ENCODE peak calls at places on chromosomes 11 and 22, in six cellular contexts. T is right lobe of liver, N is prostate gland, G is adrenal gland, F is heart left ventricle, J is transverse colon. S is an unnamed sample. For H3K4me1, the result is how much of the 10 kb centered on the place peaks cover.

GRCh38 chr11:27514558-27514957 is 8.0 kb upstream of the LIN7C start:
- DNase-seq in T (peak), N (peak), G (no peak), F (peak), J (no peak), S (no peak)

GRCh38 chr11:116981216-116981887 is 116.9 kb downstream of the SIK3 start:
- DNase-seq in T (no peak), N (no peak), G (no peak), F (no peak), J (no peak), S (no peak)

GRCh38 chr22:45478108-45478771 is 24.4 kb upstream of the FBLN1 start:
- DNase-seq in T (no peak), N (no peak), G (no peak), F (peak), J (no peak), S (peak)

GRCh38 chr22:18970948-18971315 is 34.8 kb upstream of the PRODH start:
- DNase-seq in T (no peak), N (no peak), G (no peak), F (no peak), J (no peak), S (no peak)

GRCh38 chr11:95584589-95584988 is 205.0 kb downstream of the FAM76B start:
- DNase-seq in T (no peak), N (no peak), G (no peak), F (no peak), J (no peak), S (no peak)

GRCh38 chr22:23137905-23138520 is 3.8 kb downstream of the RSPH14 start:
- DNase-seq in T (no peak), N (no peak), G (no peak), F (no peak), J (peak), S (no peak)

GRCh38 chr22:31639640-31640039 is 22.4 kb downstream of the PISD start:
- DNase-seq in T (no peak), N (no peak), G (no peak), F (no peak), J (peak), S (no peak)

GRCh38 chr22:50081426-50082196 is 3.6 kb downstream of the MLC1 start:
- DNase-seq in T (no peak), N (no peak), G (no peak), F (no peak), J (no peak), S (no peak)

GRCh38 chr11:845872-846271 is 3.2 kb downstream of the TSPAN4 start:
- DNase-seq in T (no peak), N (no peak), G (no peak), F (no peak), J (no peak), S (no peak)

GRCh38 chr11:17794981-17795380 is 60.4 kb downstream of the KCNC1 start:
- DNase-seq in T (no peak), N (no peak), G (no peak), F (no peak), J (no peak), S (no peak)

GRCh38 chr22:27775087-27775697 is 26.4 kb downstream of the MN1 start:
- DNase-seq in T (no peak), N (no peak), G (no peak), F (peak), J (no peak), S (no peak)

GRCh38 chr11:73748300-73748699 is 12.6 kb downstream of the RAB6A start:
- DNase-seq in T (no peak), N (no peak), G (no peak), F (no peak), J (no peak), S (no peak)

GRCh38 chr11:29616611-29617010 is 400.2 kb downstream of the KCNA4 start:
- DNase-seq in T (no peak), N (no peak), G (no peak), F (no peak), J (no peak), S (no peak)

GRCh38 chr11:69837791-69838190 is 18.6 kb upstream of the FGF3 start:
- DNase-seq in T (no peak), N (no peak), G (no peak), F (no peak), J (no peak), S (no peak)

GRCh38 chr22:41481131-41481830 is 12.4 kb downstream of the ACO2 start:
- DNase-seq in T (no peak), N (no peak), G (peak), F (peak), J (no peak), S (no peak)

GRCh38 chr22:30016596-30016995 is 63.7 kb upstream of the HORMAD2 start:
- DNase-seq in T (no peak), N (no peak), G (no peak), F (no peak), J (no peak), S (no peak)

GRCh38 chr22:43455861-43456260 is 44.0 kb downstream of the MPPED1 start:
- DNase-seq in T (no peak), N (no peak), G (no peak), F (no peak), J (no peak), S (no peak)

GRCh38 chr11:2555376-2555775 is 110.6 kb downstream of the KCNQ1 start:
- DNase-seq in T (peak), N (no peak), G (no peak), F (no peak), J (peak), S (no peak)

GRCh38 chr11:35087648-35088047 is 51.3 kb upstream of the CD44 start:
- DNase-seq in T (no peak), N (no peak), G (no peak), F (peak), J (no peak), S (no peak)
- H3K4me1 ChIP-seq in T (under half), N (under half), G (under half), F (under half), J (under half), S (under half)

GRCh38 chr11:42947405-42947804 is 364.4 kb upstream of the API5 start:
- DNase-seq in T (no peak), N (no peak), G (no peak), F (no peak), J (no peak), S (no peak)

GRCh38 chr11:42951266-42951665 is 360.5 kb upstream of the API5 start:
- DNase-seq in T (no peak), N (peak), G (peak), F (no peak), J (no peak), S (no peak)
- H3K4me3 ChIP-seq in T (no peak), N (no peak), G (no peak), F (no peak), J (no peak), S (no peak)

GRCh38 chr11:43963221-43963620 is 20.8 kb downstream of the C11orf96 start:
- DNase-seq in T (no peak), N (no peak), G (peak), F (no peak), J (no peak), S (no peak)

GRCh38 chr11:43957571-43957970 is 15.1 kb downstream of the C11orf96 start:
- DNase-seq in T (no peak), N (no peak), G (peak), F (no peak), J (no peak), S (no peak)

GRCh38 chr11:43959321-43959995 is 17.0 kb downstream of the C11orf96 start:
- DNase-seq in T (no peak), N (no peak), G (peak), F (no peak), J (no peak), S (no peak)

DNA sequence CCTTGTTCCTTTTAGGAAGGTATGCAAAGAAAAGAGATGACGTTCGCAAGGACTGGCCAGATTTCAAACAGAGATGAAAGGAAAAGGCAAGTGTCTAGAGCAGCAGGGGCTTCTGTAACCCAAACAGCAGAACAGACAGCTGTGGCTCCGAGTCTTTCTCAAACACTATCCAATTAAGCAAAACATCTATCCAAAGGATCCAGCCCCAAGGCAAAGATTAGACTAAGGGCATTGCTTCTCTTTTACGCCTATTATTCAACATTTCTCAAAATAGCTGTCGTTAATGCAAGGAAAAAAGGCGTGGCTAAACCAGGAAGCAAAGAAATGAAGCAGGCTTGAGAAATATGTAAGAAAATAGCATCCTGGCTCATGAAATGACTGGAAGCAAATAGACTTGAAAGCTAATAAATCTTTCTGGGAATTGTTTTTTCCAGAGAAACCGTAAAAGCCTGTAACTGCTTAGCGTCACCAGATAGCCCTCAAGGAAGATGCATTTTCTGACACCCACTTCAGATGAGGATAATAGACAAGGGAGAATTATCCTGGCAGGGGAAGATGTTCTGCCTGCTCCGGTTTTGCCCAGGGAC is 20.0 kb downstream of the C11orf96 start:
- DNase-seq in T (no peak), N (no peak), G (peak), F (no peak), J (no peak), S (no peak)
- H3K4me1 ChIP-seq in T (under half), N (under half), G (under half), F (under half), J (under half), S (under half)

GRCh38 chr11:10607462-10607861 is 39.0 kb upstream of the LYVE1 start:
- DNase-seq in T (no peak), N (no peak), G (peak), F (no peak), J (no peak), S (no peak)
- H3K4me3 ChIP-seq in T (no peak), N (no peak), G (no peak), F (no peak), J (no peak), S (no peak)

GRCh38 chr11:111975076-111975806 is 38.1 kb downstream of the DIXDC1 start:
- DNase-seq in T (no peak), N (no peak), G (peak), F (peak), J (no peak), S (peak)

GRCh38 chr11:111976614-111977140 is 39.5 kb downstream of the DIXDC1 start:
- DNase-seq in T (peak), N (peak), G (peak), F (no peak), J (no peak), S (peak)

GRCh38 chr11:111978028-111978771 is 41.1 kb downstream of the DIXDC1 start:
- DNase-seq in T (peak), N (peak), G (peak), F (peak), J (peak), S (peak)

GRCh38 chr11:111976119-111976518 is 39.0 kb downstream of the DIXDC1 start:
- DNase-seq in T (no peak), N (no peak), G (no peak), F (no peak), J (no peak), S (no peak)

GRCh38 chr11:111977141-111978027 is 40.2 kb downstream of the DIXDC1 start:
- DNase-seq in T (peak), N (peak), G (peak), F (peak), J (peak), S (peak)
- H3K4me1 ChIP-seq in T (under half), N (under half), G (under half), F (under half), J (under half), S (under half)

DNA sequence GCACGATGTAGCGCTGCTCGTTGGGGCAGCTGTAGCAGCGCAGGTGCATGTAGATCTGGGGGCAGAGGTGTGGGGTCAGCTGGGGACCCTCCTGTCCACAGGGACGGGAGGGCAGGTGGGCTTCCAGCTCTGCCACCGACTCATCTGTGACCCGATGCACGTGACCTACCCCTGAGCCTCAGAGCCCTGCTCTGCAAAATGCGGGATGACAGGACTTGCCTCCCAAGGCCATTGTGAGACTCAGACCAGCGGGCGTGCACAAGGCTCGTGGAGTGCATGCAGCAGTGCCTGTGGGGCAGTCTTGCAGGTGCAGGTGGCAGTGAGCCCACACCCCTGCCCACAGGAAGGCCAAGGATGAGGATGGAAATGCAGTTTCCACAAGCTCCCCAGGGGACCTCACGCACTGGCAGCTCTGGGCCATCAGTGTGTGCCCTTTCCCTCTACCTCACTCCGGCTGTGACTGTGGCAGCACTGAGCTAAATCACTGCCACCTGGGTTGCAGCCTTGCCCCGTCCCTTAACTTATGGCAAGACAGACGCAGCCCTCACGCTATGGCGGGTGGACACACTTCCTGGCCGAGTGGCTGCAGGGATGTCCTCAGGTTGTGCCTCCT is 26.7 kb downstream of the TMEM184B start:
- DNase-seq in T (no peak), N (no peak), G (no peak), F (no peak), J (no peak), S (no peak)
- H3K4me3 ChIP-seq in T (no peak), N (no peak), G (no peak), F (no peak), J (no peak), S (no peak)

GRCh38 chr11:71451596-71452353 is 1.2 kb upstream of the NADSYN1 start:
- DNase-seq in T (no peak), N (no peak), G (peak), F (no peak), J (peak), S (peak)

GRCh38 chr11:71450507-71450906 is 2.3 kb upstream of the DHCR7 start:
- DNase-seq in T (no peak), N (no peak), G (no peak), F (no peak), J (no peak), S (no peak)

GRCh38 chr11:71447791-71448256 is 369 bp downstream of the DHCR7 start:
- DNase-seq in T (no peak), N (no peak), G (no peak), F (peak), J (peak), S (no peak)

GRCh38 chr11:71448257-71449161 is at the start of gene DHCR7:
- DNase-seq in T (peak), N (peak), G (peak), F (peak), J (peak), S (peak)

GRCh38 chr11:71449596-71449995 is 1.4 kb upstream of the DHCR7 start:
- DNase-seq in T (no peak), N (no peak), G (no peak), F (no peak), J (no peak), S (no peak)
- H3K4me1 ChIP-seq in T (half or more), N (under half), G (under half), F (under half), J (under half), S (under half)

GRCh38 chr11:19777342-19778102 is 64.9 kb downstream of the NAV2 start:
- DNase-seq in T (peak), N (no peak), G (no peak), F (no peak), J (no peak), S (no peak)
- H3K4me3 ChIP-seq in T (peak), N (peak), G (no peak), F (peak), J (peak), S (peak)